ENCODE peak calls at places on chromosomes 11 and 22, in four cellular contexts. One of them, this sample, is unnamed.

GRCh38 chr11:12802418-12803085 is 128.3 kb downstream of the TEAD1 start:
- DNase-seq in aorta: no peak
- DNase-seq in cardiac fibroblast: peak
- DNase-seq in CD8-positive, alpha-beta memory T cell: no peak
- DNase-seq in this sample: no peak

GRCh38 chr11:93935826-93936225 is 85.3 kb upstream of the HEPHL1 start:
- DNase-seq in cardiac fibroblast: no peak
- DNase-seq in aorta: no peak
- DNase-seq in CD8-positive, alpha-beta memory T cell: no peak
- DNase-seq in this sample: no peak

GRCh38 chr11:69285091-69285490 is 8.9 kb upstream of the MYEOV start:
- DNase-seq in CD8-positive, alpha-beta memory T cell: no peak
- DNase-seq in aorta: no peak
- DNase-seq in cardiac fibroblast: no peak
- DNase-seq in this sample: no peak

GRCh38 chr11:123841189-123841588 is 35.0 kb upstream of the OR6M1 start:
- DNase-seq in aorta: no peak
- DNase-seq in cardiac fibroblast: peak
- DNase-seq in CD8-positive, alpha-beta memory T cell: no peak
- DNase-seq in this sample: no peak

GRCh38 chr11:13010737-13011342 is 1.7 kb downstream of the RASSF10 start:
- DNase-seq in aorta: no peak
- DNase-seq in CD8-positive, alpha-beta memory T cell: no peak
- DNase-seq in cardiac fibroblast: no peak
- DNase-seq in this sample: no peak

GRCh38 chr11:37908224-37908558 is 1310.2 kb upstream of the RAG2 start:
- DNase-seq in cardiac fibroblast: peak
- DNase-seq in CD8-positive, alpha-beta memory T cell: no peak
- DNase-seq in aorta: no peak
- DNase-seq in this sample: no peak

GRCh38 chr11:126467046-126467370 is 111.5 kb downstream of the ST3GAL4 start:
- DNase-seq in CD8-positive, alpha-beta memory T cell: no peak
- DNase-seq in cardiac fibroblast: no peak
- DNase-seq in aorta: no peak
- DNase-seq in this sample: no peak

GRCh38 chr11:125055107-125055715 is 7.9 kb upstream of the SLC37A2 start:
- DNase-seq in cardiac fibroblast: no peak
- DNase-seq in aorta: no peak
- DNase-seq in CD8-positive, alpha-beta memory T cell: no peak
- DNase-seq in this sample: no peak

GRCh38 chr22:48842583-48842945 is 985.1 kb downstream of the BRD1 start:
- DNase-seq in cardiac fibroblast: no peak
- DNase-seq in aorta: peak
- DNase-seq in CD8-positive, alpha-beta memory T cell: no peak
- DNase-seq in this sample: no peak

GRCh38 chr11:32586576-32587190 is 3.1 kb downstream of the EIF3M start:
- DNase-seq in CD8-positive, alpha-beta memory T cell: no peak
- DNase-seq in aorta: no peak
- DNase-seq in cardiac fibroblast: peak
- DNase-seq in this sample: no peak

GRCh38 chr11:94766656-94767291 is 1.4 kb upstream of the AMOTL1 start:
- DNase-seq in aorta: no peak
- DNase-seq in cardiac fibroblast: peak
- DNase-seq in CD8-positive, alpha-beta memory T cell: no peak
- DNase-seq in this sample: no peak

GRCh38 chr11:47269829-47270305 is at the start of gene MADD:
- DNase-seq in CD8-positive, alpha-beta memory T cell: peak
- DNase-seq in aorta: peak
- DNase-seq in cardiac fibroblast: peak
- DNase-seq in this sample: peak

GRCh38 chr11:46327829-46328228 is 19.4 kb upstream of the DGKZ start:
- DNase-seq in cardiac fibroblast: no peak
- DNase-seq in aorta: no peak
- DNase-seq in CD8-positive, alpha-beta memory T cell: no peak
- DNase-seq in this sample: no peak

GRCh38 chr11:36512016-36512415 is 1.9 kb upstream of the TRAF6 start:
- DNase-seq in aorta: no peak
- DNase-seq in CD8-positive, alpha-beta memory T cell: no peak
- DNase-seq in cardiac fibroblast: no peak
- DNase-seq in this sample: no peak

GRCh38 chr11:6911946-6912345 is 8.9 kb upstream of the OR2D3 start:
- DNase-seq in cardiac fibroblast: peak
- DNase-seq in aorta: no peak
- DNase-seq in CD8-positive, alpha-beta memory T cell: no peak
- DNase-seq in this sample: no peak

GRCh38 chr11:18720086-18720810 is 5.7 kb downstream of the IGSF22 start:
- DNase-seq in cardiac fibroblast: peak
- DNase-seq in CD8-positive, alpha-beta memory T cell: no peak
- DNase-seq in aorta: no peak
- DNase-seq in this sample: no peak

GRCh38 chr11:18720811-18721575 is 5.0 kb downstream of the IGSF22 start:
- DNase-seq in cardiac fibroblast: peak
- DNase-seq in CD8-positive, alpha-beta memory T cell: peak
- DNase-seq in aorta: peak
- DNase-seq in this sample: no peak

GRCh38 chr11:18723991-18724390 is 2.0 kb downstream of the IGSF22 start:
- DNase-seq in aorta: no peak
- DNase-seq in cardiac fibroblast: no peak
- DNase-seq in CD8-positive, alpha-beta memory T cell: no peak
- DNase-seq in this sample: no peak

GRCh38 chr11:18722293-18722637 is 3.7 kb downstream of the IGSF22 start:
- DNase-seq in CD8-positive, alpha-beta memory T cell: no peak
- DNase-seq in aorta: no peak
- DNase-seq in cardiac fibroblast: no peak
- DNase-seq in this sample: no peak

GRCh38 chr11:18721576-18722292 is 4.3 kb downstream of the IGSF22 start:
- DNase-seq in CD8-positive, alpha-beta memory T cell: peak
- DNase-seq in cardiac fibroblast: peak
- DNase-seq in aorta: no peak
- DNase-seq in this sample: no peak
- H3K4me3 ChIP-seq in CD8-positive, alpha-beta memory T cell: peak
- H3K4me3 ChIP-seq in cardiac fibroblast: peak
- H3K4me3 ChIP-seq in aorta: peak
- H3K4me3 ChIP-seq in this sample: peak

GRCh38 chr11:60950933-60951610 is 904 bp downstream of the SLC15A3 start:
- DNase-seq in cardiac fibroblast: no peak
- DNase-seq in aorta: peak
- DNase-seq in CD8-positive, alpha-beta memory T cell: no peak
- DNase-seq in this sample: no peak

GRCh38 chr11:60951909-60952741 is at the start of gene SLC15A3:
- DNase-seq in aorta: peak
- DNase-seq in CD8-positive, alpha-beta memory T cell: no peak
- DNase-seq in cardiac fibroblast: peak
- DNase-seq in this sample: no peak

GRCh38 chr11:60948251-60948650 is 3.7 kb downstream of the SLC15A3 start:
- DNase-seq in aorta: no peak
- DNase-seq in cardiac fibroblast: no peak
- DNase-seq in CD8-positive, alpha-beta memory T cell: no peak
- DNase-seq in this sample: no peak

GRCh38 chr11:60951611-60951908 is 416 bp downstream of the SLC15A3 start:
- DNase-seq in CD8-positive, alpha-beta memory T cell: no peak
- DNase-seq in cardiac fibroblast: no peak
- DNase-seq in aorta: no peak
- DNase-seq in this sample: no peak

GRCh38 chr11:60950024-60950423 is 2.0 kb downstream of the SLC15A3 start:
- DNase-seq in aorta: peak
- DNase-seq in CD8-positive, alpha-beta memory T cell: no peak
- DNase-seq in cardiac fibroblast: no peak
- DNase-seq in this sample: no peak
- H3K4me3 ChIP-seq in aorta: no peak
- H3K4me3 ChIP-seq in CD8-positive, alpha-beta memory T cell: no peak
- H3K4me3 ChIP-seq in cardiac fibroblast: no peak
- H3K4me3 ChIP-seq in this sample: no peak

GRCh38 chr11:612201-612960 is 3.4 kb downstream of the IRF7 start:
- DNase-seq in cardiac fibroblast: peak
- DNase-seq in CD8-positive, alpha-beta memory T cell: no peak
- DNase-seq in aorta: peak
- DNase-seq in this sample: no peak
- H3K4me3 ChIP-seq in cardiac fibroblast: no peak
- H3K4me3 ChIP-seq in CD8-positive, alpha-beta memory T cell: no peak
- H3K4me3 ChIP-seq in aorta: no peak
- H3K4me3 ChIP-seq in this sample: no peak

GRCh38 chr11:111961389-111962300 is 24.5 kb downstream of the DIXDC1 start:
- DNase-seq in aorta: no peak
- DNase-seq in cardiac fibroblast: no peak
- DNase-seq in CD8-positive, alpha-beta memory T cell: no peak
- DNase-seq in this sample: no peak
- H3K4me3 ChIP-seq in aorta: no peak
- H3K4me3 ChIP-seq in cardiac fibroblast: no peak
- H3K4me3 ChIP-seq in CD8-positive, alpha-beta memory T cell: no peak
- H3K4me3 ChIP-seq in this sample: no peak

DNA sequence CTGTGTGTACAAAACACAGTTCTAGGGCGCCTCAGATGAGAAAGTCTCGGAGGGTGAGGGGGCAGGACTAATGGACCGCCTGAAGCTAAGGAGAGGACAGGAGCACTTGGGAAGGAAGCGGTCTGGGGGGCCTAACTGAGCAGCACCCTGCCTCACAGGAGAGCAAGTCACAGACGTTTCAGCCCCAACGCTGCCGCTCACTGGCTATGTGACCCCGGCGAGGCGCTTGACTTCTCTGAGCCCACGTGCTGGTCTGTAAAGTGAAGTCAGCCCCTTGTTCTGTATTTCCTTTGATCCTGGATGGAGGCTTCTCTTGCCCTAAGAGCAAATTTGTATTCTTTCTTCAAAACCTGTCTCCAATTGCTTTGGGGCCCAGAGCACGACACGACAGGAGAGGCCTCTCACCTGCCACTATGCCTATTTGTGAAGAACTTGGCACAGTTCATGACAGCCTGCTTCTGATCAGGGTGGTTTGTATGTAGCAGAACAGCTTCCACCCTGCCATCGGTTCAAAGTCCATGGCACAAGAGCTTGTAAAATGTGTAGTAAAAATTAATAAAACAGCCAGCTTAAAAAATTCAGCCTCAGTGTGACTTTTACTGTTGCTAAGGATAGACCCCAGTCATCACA is 59.1 kb downstream of the WNT11 start:
- DNase-seq in cardiac fibroblast: no peak
- DNase-seq in CD8-positive, alpha-beta memory T cell: no peak
- DNase-seq in aorta: peak
- DNase-seq in this sample: no peak
- H3K4me3 ChIP-seq in cardiac fibroblast: no peak
- H3K4me3 ChIP-seq in CD8-positive, alpha-beta memory T cell: no peak
- H3K4me3 ChIP-seq in aorta: no peak
- H3K4me3 ChIP-seq in this sample: no peak

This sample was measured in skeletal muscle cell.